ENCODE peak calls at places on chromosomes 3 and 15, in seven cellular contexts. H, W, U, K, T, V and D are unnamed samples.

GRCh38 chr15:57306305-57306943 is 69.9 kb upstream of the CGNL1 start:
- DNase-seq in U (peak; percentile 87), H (peak; percentile 65), V (no peak), W (peak; percentile 13), T (peak; percentile 92), K (peak; percentile 61), D (no peak)

GRCh38 chr3:33456756-33457155 is 16.6 kb upstream of the UBP1 start:
- DNase-seq in U (no peak), T (no peak), K (no peak), W (no peak), V (no peak), H (no peak), D (no peak)

GRCh38 chr3:14913071-14913925 is 34.1 kb upstream of the NR2C2 start:
- DNase-seq in U (no peak), V (no peak), W (no peak), K (no peak), H (no peak), T (no peak), D (no peak)

GRCh38 chr15:37907136-37907535 is 27.3 kb upstream of the TMCO5A start:
- DNase-seq in T (no peak), H (peak; percentile 18), U (no peak), K (peak; percentile 17), V (no peak), W (peak; percentile 4), D (no peak)

GRCh38 chr3:25143356-25143704 is 284.7 kb upstream of the RARB start:
- DNase-seq in V (no peak), K (no peak), T (no peak), W (no peak), H (no peak), U (no peak), D (no peak)

GRCh38 chr15:101056366-101057334 is 137.5 kb downstream of the LRRK1 start:
- DNase-seq in U (no peak), K (no peak), H (no peak), V (no peak), W (no peak), T (no peak), D (no peak)

GRCh38 chr15:70049701-70050445 is 47.8 kb downstream of the TLE3 start:
- DNase-seq in H (no peak), T (no peak), W (no peak), U (no peak), K (no peak), V (no peak), D (no peak)

GRCh38 chr15:20346082-20346805 is 195.4 kb downstream of the GOLGA6L6 start:
- DNase-seq in T (no peak), W (no peak), U (no peak), V (no peak), H (no peak), K (no peak), D (no peak)

GRCh38 chr3:25297667-25298585 is 130.1 kb upstream of the RARB start:
- DNase-seq in H (peak; percentile 58), W (no peak), U (no peak), K (peak; percentile 73), V (no peak), T (no peak), D (peak; percentile 56)

GRCh38 chr15:23035964-23036566 is 3.3 kb downstream of the TUBGCP5 start:
- DNase-seq in T (peak; percentile 29), W (peak; percentile 54), K (peak; percentile 43), U (peak; percentile 32), H (peak; percentile 48), V (no peak), D (peak; percentile 61)

GRCh38 chr3:119457260-119457659 is 6.2 kb downstream of the TMEM39A start:
- DNase-seq in W (no peak), V (no peak), T (no peak), U (no peak), K (no peak), H (peak; percentile 3), D (no peak)

GRCh38 chr3:12886106-12886679 is 44.8 kb upstream of the RPL32 start:
- DNase-seq in W (no peak), U (no peak), H (no peak), T (no peak), V (no peak), K (no peak), D (no peak)

GRCh38 chr15:84658080-84658787 is at the start of gene NMB:
- DNase-seq in K (peak; percentile 79), U (peak; percentile 70), V (peak; percentile 18), H (peak; percentile 68), W (peak; percentile 24), T (peak; percentile 89), D (no peak)

GRCh38 chr15:82297546-82297945 is 34.9 kb downstream of the SAXO2 start:
- DNase-seq in T (no peak), H (no peak), U (no peak), V (no peak), W (no peak), K (no peak), D (no peak)

GRCh38 chr3:67550541-67550940 is 103.9 kb downstream of the SUCLG2 start:
- DNase-seq in K (no peak), T (no peak), V (no peak), H (no peak), W (no peak), U (no peak), D (no peak)

GRCh38 chr15:43792761-43793493 is 807 bp downstream of the SERF2 start:
- DNase-seq in U (peak; percentile 49), W (no peak), V (no peak), T (peak; percentile 62), H (no peak), K (no peak), D (no peak)

GRCh38 chr3:8457039-8457438 is 44.6 kb upstream of the LMCD1 start:
- DNase-seq in K (no peak), U (no peak), W (no peak), V (no peak), H (peak; percentile 24), T (no peak), D (no peak)

GRCh38 chr3:50226888-50227389 is 9.1 kb upstream of the GNAI2 start:
- DNase-seq in W (peak; percentile 33), H (peak; percentile 47), K (peak; percentile 50), V (no peak), T (peak; percentile 51), U (no peak), D (no peak)

GRCh38 chr3:153896197-153896596 is 225.0 kb upstream of the ARHGEF26 start:
- DNase-seq in T (no peak), U (no peak), W (no peak), V (no peak), H (no peak), K (no peak), D (no peak)

GRCh38 chr3:42831321-42831713 is 22.1 kb downstream of the ACKR2 start:
- DNase-seq in K (peak; percentile 36), T (peak; percentile 84), U (peak; percentile 74), V (no peak), W (peak; percentile 65), H (peak; percentile 59), D (peak; percentile 24)

GRCh38 chr3:125214738-125215137 is 2.2 kb upstream of the SLC12A8 start:
- DNase-seq in T (no peak), H (no peak), W (no peak), U (no peak), K (no peak), V (no peak), D (no peak)

GRCh38 chr3:125211523-125212095 is 939 bp downstream of the SLC12A8 start:
- DNase-seq in U (no peak), W (no peak), K (no peak), V (no peak), T (no peak), H (no peak), D (no peak)

GRCh38 chr3:125212509-125213372 is at the start of gene SLC12A8:
- DNase-seq in T (peak; percentile 50), W (no peak), U (no peak), K (no peak), V (no peak), H (no peak), D (no peak)

GRCh38 chr3:125212096-125212508 is 446 bp downstream of the SLC12A8 start:
- DNase-seq in H (no peak), U (no peak), T (no peak), K (no peak), V (no peak), W (no peak), D (no peak)

GRCh38 chr3:125213946-125214542 is 1.5 kb upstream of the SLC12A8 start:
- DNase-seq in H (no peak), W (no peak), U (no peak), V (peak; percentile 56), K (peak; percentile 71), T (no peak), D (peak; percentile 82)
- H3K4me3 ChIP-seq in H (no peak overlapping the region), W (no peak overlapping the region), U (no peak overlapping the region), V (no peak overlapping the region), K (no peak overlapping the region), T (no peak overlapping the region), D (no peak overlapping the region)

DNA sequence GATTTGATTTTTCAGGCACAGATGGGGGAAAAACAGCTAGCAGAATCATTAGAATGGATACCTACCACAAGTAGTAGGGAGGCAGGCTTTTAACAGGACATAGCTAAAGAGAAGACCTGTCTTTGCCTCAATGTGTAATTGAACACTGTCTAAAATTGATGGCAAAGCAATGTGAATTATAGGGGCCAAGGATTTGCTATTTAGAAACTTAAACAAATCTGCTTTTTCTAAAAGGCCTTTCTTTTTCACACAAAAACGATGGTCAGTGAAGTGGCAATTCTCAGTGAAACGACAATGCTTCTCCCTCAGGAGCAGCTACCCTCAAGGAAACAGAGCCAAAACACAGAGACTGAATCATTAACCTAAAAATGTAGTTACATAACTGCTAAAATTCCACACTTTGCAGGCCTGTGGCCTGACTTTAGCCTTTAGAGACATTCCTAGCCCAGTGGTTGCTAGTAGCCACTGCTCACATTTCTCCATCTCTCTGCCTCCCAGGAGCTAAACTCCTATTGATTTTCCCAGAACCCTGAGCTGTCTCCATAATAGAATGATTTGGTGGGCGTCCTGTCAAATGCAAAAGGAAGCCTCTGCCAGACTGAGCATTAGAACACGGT is 630.2 kb upstream of the KCNMB2 start:
- DNase-seq in K (peak; percentile 93), V (peak; percentile 73), W (no peak), H (peak; percentile 61), U (no peak), T (no peak), D (no peak)
- TF ChIP-seq CTCF in K (no peak), V (peak; percentile 17), W (no peak), H (peak; percentile 18), U (peak; percentile 11), T (no peak), D (no peak)

GRCh38 chr15:62821384-62822131 is 221.0 kb upstream of the TPM1 start:
- DNase-seq in V (no peak), W (no peak), K (no peak), U (no peak), H (no peak), T (peak; percentile 46), D (no peak)
- H3K4me3 ChIP-seq in V (no peak overlapping the region), W (no peak overlapping the region), K (no peak overlapping the region), U (no peak overlapping the region), H (no peak overlapping the region), T (no peak overlapping the region), D (no peak overlapping the region)

DNA sequence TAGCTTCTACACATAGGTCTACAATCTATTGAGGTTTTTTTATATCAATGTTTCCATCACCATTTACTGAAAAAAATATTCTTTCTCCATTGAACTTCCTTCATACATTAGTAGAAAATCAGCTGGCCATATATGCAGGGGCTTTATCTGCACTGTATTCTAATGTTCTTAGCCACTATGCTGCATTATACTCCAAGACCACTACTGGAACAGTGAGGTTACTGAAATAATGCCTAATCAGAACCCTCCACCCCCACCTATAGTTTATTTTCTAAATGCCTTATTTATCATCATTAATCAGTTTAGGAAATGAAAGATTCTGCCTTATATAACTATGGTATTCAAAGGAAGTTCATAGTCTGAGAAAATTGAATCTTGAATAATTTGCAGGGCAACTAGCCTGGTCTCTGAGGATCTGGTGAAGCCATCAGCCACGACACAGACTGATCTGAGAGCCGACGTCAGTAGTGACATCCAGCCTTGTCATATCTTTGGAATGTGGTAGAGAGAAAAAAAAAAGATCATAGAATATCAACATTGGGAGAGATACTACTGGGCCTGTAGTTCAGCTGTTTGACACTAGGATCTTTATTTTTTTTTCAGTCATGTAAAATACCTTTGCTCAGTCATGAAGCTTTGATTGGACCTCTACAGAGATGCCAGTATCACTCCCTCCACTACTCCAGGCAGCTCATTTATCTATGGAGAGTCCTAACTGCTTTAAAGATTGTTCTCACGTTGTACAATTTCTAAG is 66.6 kb downstream of the P3H2 start:
- DNase-seq in T (no peak), W (peak; percentile 68), K (peak; percentile 78), H (peak; percentile 75), V (no peak), U (peak; percentile 35), D (no peak)
- TF ChIP-seq CTCF in T (no peak), W (no peak), K (no peak), H (no peak), V (peak; percentile 20), U (no peak), D (no peak)